ENCODE peak calls at places on chromosomes 5 and 9, in nine cellular contexts. One of them, this sample, is unnamed.

GRCh38 chr9:36846621-36847020 is 187.4 kb downstream of the PAX5 start:
- DNase-seq in HT1080: no peak
- DNase-seq in H54: no peak
- DNase-seq in amniotic stem cell: no peak
- DNase-seq in GM06990: no peak
- DNase-seq in smooth muscle cell of the brain vasculature: no peak
- DNase-seq in mesendoderm: no peak
- DNase-seq in T1000: no peak
- DNase-seq in activated CD8-positive, alpha-beta memory T cell treated with anti-CD3 and anti-CD28 coated beads, Interleukin-2, amount 50 U/mL, for 48 hours: no peak
- DNase-seq in this sample: no peak

GRCh38 chr5:130978475-130978874 is 186.6 kb downstream of the HINT1 start:
- DNase-seq in smooth muscle cell of the brain vasculature: no peak
- DNase-seq in H54: no peak
- DNase-seq in amniotic stem cell: no peak
- DNase-seq in activated CD8-positive, alpha-beta memory T cell treated with anti-CD3 and anti-CD28 coated beads, Interleukin-2, amount 50 U/mL, for 48 hours: no peak
- DNase-seq in HT1080: no peak
- DNase-seq in mesendoderm: no peak
- DNase-seq in GM06990: no peak
- DNase-seq in T1000: no peak
- DNase-seq in this sample: peak

GRCh38 chr5:150015415-150015814 is 14.9 kb downstream of the HMGXB3 start:
- DNase-seq in activated CD8-positive, alpha-beta memory T cell treated with anti-CD3 and anti-CD28 coated beads, Interleukin-2, amount 50 U/mL, for 48 hours: no peak
- DNase-seq in smooth muscle cell of the brain vasculature: no peak
- DNase-seq in H54: no peak
- DNase-seq in mesendoderm: no peak
- DNase-seq in GM06990: no peak
- DNase-seq in HT1080: no peak
- DNase-seq in T1000: no peak
- DNase-seq in amniotic stem cell: no peak
- DNase-seq in this sample: no peak

GRCh38 chr5:150238646-150239045 is 48.8 kb downstream of the SLC6A7 start:
- DNase-seq in T1000: no peak
- DNase-seq in HT1080: no peak
- DNase-seq in amniotic stem cell: no peak
- DNase-seq in GM06990: no peak
- DNase-seq in mesendoderm: no peak
- DNase-seq in activated CD8-positive, alpha-beta memory T cell treated with anti-CD3 and anti-CD28 coated beads, Interleukin-2, amount 50 U/mL, for 48 hours: no peak
- DNase-seq in H54: no peak
- DNase-seq in smooth muscle cell of the brain vasculature: no peak
- DNase-seq in this sample: no peak

GRCh38 chr5:103375863-103376591 is 117.5 kb downstream of the MACIR start:
- DNase-seq in activated CD8-positive, alpha-beta memory T cell treated with anti-CD3 and anti-CD28 coated beads, Interleukin-2, amount 50 U/mL, for 48 hours: no peak
- DNase-seq in mesendoderm: no peak
- DNase-seq in smooth muscle cell of the brain vasculature: no peak
- DNase-seq in T1000: no peak
- DNase-seq in H54: no peak
- DNase-seq in amniotic stem cell: no peak
- DNase-seq in HT1080: no peak
- DNase-seq in GM06990: no peak
- DNase-seq in this sample: no peak

GRCh38 chr5:149651686-149652085 is 70.4 kb downstream of the ARHGEF37 start:
- DNase-seq in GM06990: no peak
- DNase-seq in activated CD8-positive, alpha-beta memory T cell treated with anti-CD3 and anti-CD28 coated beads, Interleukin-2, amount 50 U/mL, for 48 hours: peak
- DNase-seq in amniotic stem cell: no peak
- DNase-seq in H54: no peak
- DNase-seq in mesendoderm: no peak
- DNase-seq in T1000: no peak
- DNase-seq in HT1080: no peak
- DNase-seq in smooth muscle cell of the brain vasculature: no peak
- DNase-seq in this sample: no peak

GRCh38 chr5:137114529-137114928 is 384.6 kb downstream of the SPOCK1 start:
- DNase-seq in activated CD8-positive, alpha-beta memory T cell treated with anti-CD3 and anti-CD28 coated beads, Interleukin-2, amount 50 U/mL, for 48 hours: no peak
- DNase-seq in mesendoderm: peak
- DNase-seq in H54: no peak
- DNase-seq in GM06990: no peak
- DNase-seq in amniotic stem cell: no peak
- DNase-seq in HT1080: peak
- DNase-seq in T1000: no peak
- DNase-seq in smooth muscle cell of the brain vasculature: no peak
- DNase-seq in this sample: no peak

GRCh38 chr5:125317546-125317995 is 571.1 kb upstream of the ZNF608 start:
- DNase-seq in smooth muscle cell of the brain vasculature: no peak
- DNase-seq in GM06990: no peak
- DNase-seq in amniotic stem cell: no peak
- DNase-seq in mesendoderm: peak
- DNase-seq in activated CD8-positive, alpha-beta memory T cell treated with anti-CD3 and anti-CD28 coated beads, Interleukin-2, amount 50 U/mL, for 48 hours: no peak
- DNase-seq in H54: no peak
- DNase-seq in HT1080: no peak
- DNase-seq in T1000: no peak
- DNase-seq in this sample: no peak

GRCh38 chr5:35488786-35489185 is 128.9 kb upstream of the SPEF2 start:
- DNase-seq in activated CD8-positive, alpha-beta memory T cell treated with anti-CD3 and anti-CD28 coated beads, Interleukin-2, amount 50 U/mL, for 48 hours: no peak
- DNase-seq in amniotic stem cell: no peak
- DNase-seq in H54: no peak
- DNase-seq in mesendoderm: no peak
- DNase-seq in smooth muscle cell of the brain vasculature: no peak
- DNase-seq in GM06990: no peak
- DNase-seq in HT1080: no peak
- DNase-seq in T1000: no peak
- DNase-seq in this sample: no peak

GRCh38 chr9:27247756-27248155 is 49.2 kb downstream of the EQTN start:
- DNase-seq in activated CD8-positive, alpha-beta memory T cell treated with anti-CD3 and anti-CD28 coated beads, Interleukin-2, amount 50 U/mL, for 48 hours: no peak
- DNase-seq in mesendoderm: peak
- DNase-seq in amniotic stem cell: peak
- DNase-seq in T1000: peak
- DNase-seq in HT1080: peak
- DNase-seq in H54: peak
- DNase-seq in GM06990: no peak
- DNase-seq in smooth muscle cell of the brain vasculature: peak
- DNase-seq in this sample: peak

GRCh38 chr5:124583469-124584350 is 162.7 kb downstream of the ZNF608 start:
- DNase-seq in H54: peak
- DNase-seq in HT1080: peak
- DNase-seq in mesendoderm: no peak
- DNase-seq in GM06990: peak
- DNase-seq in activated CD8-positive, alpha-beta memory T cell treated with anti-CD3 and anti-CD28 coated beads, Interleukin-2, amount 50 U/mL, for 48 hours: peak
- DNase-seq in smooth muscle cell of the brain vasculature: peak
- DNase-seq in T1000: peak
- DNase-seq in amniotic stem cell: peak
- DNase-seq in this sample: peak

GRCh38 chr9:7894231-7894630 is 94.7 kb upstream of the DMAC1 start:
- DNase-seq in smooth muscle cell of the brain vasculature: no peak
- DNase-seq in amniotic stem cell: no peak
- DNase-seq in mesendoderm: no peak
- DNase-seq in HT1080: no peak
- DNase-seq in GM06990: no peak
- DNase-seq in H54: no peak
- DNase-seq in activated CD8-positive, alpha-beta memory T cell treated with anti-CD3 and anti-CD28 coated beads, Interleukin-2, amount 50 U/mL, for 48 hours: no peak
- DNase-seq in T1000: no peak
- DNase-seq in this sample: no peak

GRCh38 chr5:168072665-168073064 is 218.8 kb upstream of the WWC1 start:
- DNase-seq in HT1080: no peak
- DNase-seq in activated CD8-positive, alpha-beta memory T cell treated with anti-CD3 and anti-CD28 coated beads, Interleukin-2, amount 50 U/mL, for 48 hours: no peak
- DNase-seq in T1000: no peak
- DNase-seq in GM06990: no peak
- DNase-seq in smooth muscle cell of the brain vasculature: no peak
- DNase-seq in H54: no peak
- DNase-seq in amniotic stem cell: no peak
- DNase-seq in mesendoderm: peak
- DNase-seq in this sample: no peak

GRCh38 chr5:73451218-73452130 is 2.9 kb upstream of the FOXD1 start:
- DNase-seq in T1000: peak
- DNase-seq in H54: no peak
- DNase-seq in mesendoderm: peak
- DNase-seq in activated CD8-positive, alpha-beta memory T cell treated with anti-CD3 and anti-CD28 coated beads, Interleukin-2, amount 50 U/mL, for 48 hours: peak
- DNase-seq in smooth muscle cell of the brain vasculature: no peak
- DNase-seq in HT1080: no peak
- DNase-seq in amniotic stem cell: peak
- DNase-seq in GM06990: peak
- DNase-seq in this sample: peak

GRCh38 chr9:93576296-93577044 is at the start of gene PHF2:
- DNase-seq in H54: peak
- DNase-seq in T1000: no peak
- DNase-seq in GM06990: peak
- DNase-seq in HT1080: no peak
- DNase-seq in mesendoderm: peak
- DNase-seq in activated CD8-positive, alpha-beta memory T cell treated with anti-CD3 and anti-CD28 coated beads, Interleukin-2, amount 50 U/mL, for 48 hours: peak
- DNase-seq in amniotic stem cell: no peak
- DNase-seq in smooth muscle cell of the brain vasculature: no peak
- DNase-seq in this sample: no peak

GRCh38 chr5:130808691-130809090 is 356.4 kb downstream of the HINT1 start:
- DNase-seq in smooth muscle cell of the brain vasculature: no peak
- DNase-seq in activated CD8-positive, alpha-beta memory T cell treated with anti-CD3 and anti-CD28 coated beads, Interleukin-2, amount 50 U/mL, for 48 hours: no peak
- DNase-seq in H54: no peak
- DNase-seq in T1000: no peak
- DNase-seq in GM06990: no peak
- DNase-seq in amniotic stem cell: no peak
- DNase-seq in HT1080: no peak
- DNase-seq in mesendoderm: no peak
- DNase-seq in this sample: no peak

GRCh38 chr9:69028754-69029153 is 6.8 kb upstream of the FXN start:
- DNase-seq in mesendoderm: no peak
- DNase-seq in smooth muscle cell of the brain vasculature: no peak
- DNase-seq in amniotic stem cell: no peak
- DNase-seq in T1000: no peak
- DNase-seq in H54: no peak
- DNase-seq in GM06990: no peak
- DNase-seq in HT1080: no peak
- DNase-seq in activated CD8-positive, alpha-beta memory T cell treated with anti-CD3 and anti-CD28 coated beads, Interleukin-2, amount 50 U/mL, for 48 hours: no peak
- DNase-seq in this sample: no peak

GRCh38 chr5:51347704-51348103 is 35.5 kb upstream of the ISL1 start:
- DNase-seq in T1000: no peak
- DNase-seq in amniotic stem cell: no peak
- DNase-seq in H54: no peak
- DNase-seq in GM06990: no peak
- DNase-seq in HT1080: no peak
- DNase-seq in smooth muscle cell of the brain vasculature: no peak
- DNase-seq in mesendoderm: peak
- DNase-seq in activated CD8-positive, alpha-beta memory T cell treated with anti-CD3 and anti-CD28 coated beads, Interleukin-2, amount 50 U/mL, for 48 hours: no peak
- DNase-seq in this sample: no peak

This sample was measured in fibroblast of gingiva.